ENCODE peak calls at places on chromosome 18, in seven cellular contexts. One of them, this sample, is unnamed.

GRCh38 chr18:63253428-63254372 is 65.9 kb downstream of the BCL2 start:
- DNase-seq in kidney tubule cell: no peak
- DNase-seq in activated gamma-delta T cell treated with anti-CD3 and anti-CD28 coated beads, Interleukin-2, amount 50 U/mL, for 16 hours: no peak
- DNase-seq in CD4-positive, alpha-beta T cell: no peak
- DNase-seq in adrenal gland: no peak
- DNase-seq in WTC11: no peak
- DNase-seq in M059J: peak
- DNase-seq in this sample: peak

GRCh38 chr18:76922107-76922506 is 99.8 kb downstream of the ZNF236 start:
- DNase-seq in M059J: peak
- DNase-seq in kidney tubule cell: peak
- DNase-seq in activated gamma-delta T cell treated with anti-CD3 and anti-CD28 coated beads, Interleukin-2, amount 50 U/mL, for 16 hours: peak
- DNase-seq in WTC11: peak
- DNase-seq in adrenal gland: peak
- DNase-seq in CD4-positive, alpha-beta T cell: peak
- DNase-seq in this sample: peak

GRCh38 chr18:78754311-78755043 is 225.1 kb upstream of the SALL3 start:
- DNase-seq in CD4-positive, alpha-beta T cell: no peak
- DNase-seq in kidney tubule cell: no peak
- DNase-seq in activated gamma-delta T cell treated with anti-CD3 and anti-CD28 coated beads, Interleukin-2, amount 50 U/mL, for 16 hours: no peak
- DNase-seq in WTC11: no peak
- DNase-seq in adrenal gland: peak
- DNase-seq in M059J: no peak
- DNase-seq in this sample: no peak

GRCh38 chr18:36262971-36263370 is 34.5 kb upstream of the FHOD3 start:
- DNase-seq in CD4-positive, alpha-beta T cell: no peak
- DNase-seq in WTC11: no peak
- DNase-seq in adrenal gland: no peak
- DNase-seq in activated gamma-delta T cell treated with anti-CD3 and anti-CD28 coated beads, Interleukin-2, amount 50 U/mL, for 16 hours: no peak
- DNase-seq in M059J: no peak
- DNase-seq in kidney tubule cell: no peak
- DNase-seq in this sample: no peak

GRCh38 chr18:79717555-79718074 is 38.0 kb downstream of the CTDP1 start:
- DNase-seq in adrenal gland: no peak
- DNase-seq in WTC11: no peak
- DNase-seq in M059J: no peak
- DNase-seq in activated gamma-delta T cell treated with anti-CD3 and anti-CD28 coated beads, Interleukin-2, amount 50 U/mL, for 16 hours: no peak
- DNase-seq in kidney tubule cell: no peak
- DNase-seq in CD4-positive, alpha-beta T cell: no peak
- DNase-seq in this sample: no peak

GRCh38 chr18:77206676-77207370 is 42.8 kb upstream of the GALR1 start:
- DNase-seq in CD4-positive, alpha-beta T cell: no peak
- DNase-seq in activated gamma-delta T cell treated with anti-CD3 and anti-CD28 coated beads, Interleukin-2, amount 50 U/mL, for 16 hours: no peak
- DNase-seq in WTC11: no peak
- DNase-seq in adrenal gland: peak
- DNase-seq in M059J: peak
- DNase-seq in kidney tubule cell: no peak
- DNase-seq in this sample: peak

GRCh38 chr18:36247036-36247435 is 50.5 kb upstream of the FHOD3 start:
- DNase-seq in adrenal gland: no peak
- DNase-seq in kidney tubule cell: no peak
- DNase-seq in activated gamma-delta T cell treated with anti-CD3 and anti-CD28 coated beads, Interleukin-2, amount 50 U/mL, for 16 hours: no peak
- DNase-seq in M059J: peak
- DNase-seq in CD4-positive, alpha-beta T cell: no peak
- DNase-seq in WTC11: peak
- DNase-seq in this sample: no peak

GRCh38 chr18:76351961-76352581 is 143.0 kb downstream of the ZNF516 start:
- DNase-seq in kidney tubule cell: peak
- DNase-seq in activated gamma-delta T cell treated with anti-CD3 and anti-CD28 coated beads, Interleukin-2, amount 50 U/mL, for 16 hours: no peak
- DNase-seq in adrenal gland: no peak
- DNase-seq in CD4-positive, alpha-beta T cell: no peak
- DNase-seq in WTC11: no peak
- DNase-seq in M059J: peak
- DNase-seq in this sample: peak

GRCh38 chr18:59308201-59309014 is 10.0 kb downstream of the CPLX4 start:
- DNase-seq in CD4-positive, alpha-beta T cell: peak
- DNase-seq in M059J: peak
- DNase-seq in WTC11: peak
- DNase-seq in activated gamma-delta T cell treated with anti-CD3 and anti-CD28 coated beads, Interleukin-2, amount 50 U/mL, for 16 hours: peak
- DNase-seq in adrenal gland: peak
- DNase-seq in kidney tubule cell: peak
- DNase-seq in this sample: peak

GRCh38 chr18:60162390-60162789 is 210.2 kb downstream of the MC4R start:
- DNase-seq in activated gamma-delta T cell treated with anti-CD3 and anti-CD28 coated beads, Interleukin-2, amount 50 U/mL, for 16 hours: no peak
- DNase-seq in kidney tubule cell: no peak
- DNase-seq in CD4-positive, alpha-beta T cell: no peak
- DNase-seq in WTC11: no peak
- DNase-seq in adrenal gland: no peak
- DNase-seq in M059J: no peak
- DNase-seq in this sample: no peak

GRCh38 chr18:57806891-57807280 is 3.8 kb upstream of the ATP8B1 start:
- DNase-seq in activated gamma-delta T cell treated with anti-CD3 and anti-CD28 coated beads, Interleukin-2, amount 50 U/mL, for 16 hours: no peak
- DNase-seq in CD4-positive, alpha-beta T cell: no peak
- DNase-seq in WTC11: no peak
- DNase-seq in kidney tubule cell: peak
- DNase-seq in adrenal gland: peak
- DNase-seq in M059J: peak
- DNase-seq in this sample: peak

GRCh38 chr18:8858888-8859511 is 153.6 kb downstream of the MTCL1 start:
- DNase-seq in kidney tubule cell: peak
- DNase-seq in M059J: peak
- DNase-seq in adrenal gland: no peak
- DNase-seq in WTC11: no peak
- DNase-seq in CD4-positive, alpha-beta T cell: no peak
- DNase-seq in activated gamma-delta T cell treated with anti-CD3 and anti-CD28 coated beads, Interleukin-2, amount 50 U/mL, for 16 hours: no peak
- DNase-seq in this sample: peak

GRCh38 chr18:32469190-32469611 is 1.5 kb downstream of the GAREM1 start:
- DNase-seq in CD4-positive, alpha-beta T cell: no peak
- DNase-seq in adrenal gland: peak
- DNase-seq in WTC11: no peak
- DNase-seq in activated gamma-delta T cell treated with anti-CD3 and anti-CD28 coated beads, Interleukin-2, amount 50 U/mL, for 16 hours: no peak
- DNase-seq in M059J: peak
- DNase-seq in kidney tubule cell: peak
- DNase-seq in this sample: peak

GRCh38 chr18:45935591-45936335 is 31.4 kb downstream of the EPG5 start:
- DNase-seq in CD4-positive, alpha-beta T cell: no peak
- DNase-seq in activated gamma-delta T cell treated with anti-CD3 and anti-CD28 coated beads, Interleukin-2, amount 50 U/mL, for 16 hours: no peak
- DNase-seq in M059J: peak
- DNase-seq in adrenal gland: no peak
- DNase-seq in kidney tubule cell: peak
- DNase-seq in WTC11: no peak
- DNase-seq in this sample: peak

GRCh38 chr18:1133541-1133940 is 228.9 kb downstream of the ADCYAP1 start:
- DNase-seq in CD4-positive, alpha-beta T cell: no peak
- DNase-seq in kidney tubule cell: no peak
- DNase-seq in WTC11: no peak
- DNase-seq in activated gamma-delta T cell treated with anti-CD3 and anti-CD28 coated beads, Interleukin-2, amount 50 U/mL, for 16 hours: no peak
- DNase-seq in M059J: no peak
- DNase-seq in adrenal gland: no peak
- DNase-seq in this sample: no peak

GRCh38 chr18:62001396-62001795 is 108.6 kb upstream of the RNF152 start:
- DNase-seq in WTC11: peak
- DNase-seq in CD4-positive, alpha-beta T cell: no peak
- DNase-seq in kidney tubule cell: no peak
- DNase-seq in activated gamma-delta T cell treated with anti-CD3 and anti-CD28 coated beads, Interleukin-2, amount 50 U/mL, for 16 hours: no peak
- DNase-seq in M059J: no peak
- DNase-seq in adrenal gland: no peak
- DNase-seq in this sample: no peak

GRCh38 chr18:10062292-10062940 is 148.6 kb downstream of the VAPA start:
- DNase-seq in WTC11: no peak
- DNase-seq in adrenal gland: no peak
- DNase-seq in activated gamma-delta T cell treated with anti-CD3 and anti-CD28 coated beads, Interleukin-2, amount 50 U/mL, for 16 hours: no peak
- DNase-seq in M059J: peak
- DNase-seq in CD4-positive, alpha-beta T cell: no peak
- DNase-seq in kidney tubule cell: no peak
- DNase-seq in this sample: peak

GRCh38 chr18:8721094-8721669 is 15.8 kb downstream of the MTCL1 start:
- DNase-seq in kidney tubule cell: no peak
- DNase-seq in WTC11: no peak
- DNase-seq in adrenal gland: no peak
- DNase-seq in M059J: no peak
- DNase-seq in CD4-positive, alpha-beta T cell: no peak
- DNase-seq in activated gamma-delta T cell treated with anti-CD3 and anti-CD28 coated beads, Interleukin-2, amount 50 U/mL, for 16 hours: no peak
- DNase-seq in this sample: no peak